ENCODE peak calls at places on chromosome 13, in seven cellular contexts. L is NCI-H2081; F is SK-MEL-5; P is effector CD4-positive, alpha-beta T cell; D is AG20443; O is gastrocnemius medialis; C is pancreas. E is an unnamed sample.
A peak's percentile ranks its signal among the peaks of the same experiment; 100 is the strongest.

GRCh38 chr13:113661506-113661905 is 3.5 kb upstream of the ATP4B start:
- DNase-seq in L (no peak), F (no peak), P (no peak), D (no peak), O (no peak), C (no peak), E (no peak)

GRCh38 chr13:90867336-90867683 is 480.2 kb upstream of the MIR17HG start:
- DNase-seq in L (peak; percentile 60), F (peak; percentile 84), P (no peak), D (peak; percentile 61), O (peak; percentile 5), C (peak; percentile 34), E (peak; percentile 82)

GRCh38 chr13:79404985-79405384 is 1.1 kb downstream of the RBM26 start:
- DNase-seq in L (no peak), F (no peak), P (no peak), D (no peak), O (no peak), C (no peak), E (no peak)

GRCh38 chr13:98880673-98881072 is 97.2 kb downstream of the DOCK9 start:
- DNase-seq in L (no peak), F (no peak), P (no peak), D (no peak), O (no peak), C (no peak), E (no peak)

GRCh38 chr13:33799950-33800592 is 17.9 kb upstream of the RFC3 start:
- DNase-seq in L (peak; percentile 17), F (peak; percentile 77), P (no peak), D (peak; percentile 43), O (no peak), C (no peak), E (no peak)

GRCh38 chr13:82664183-82664582 is 1218.1 kb downstream of the SLITRK1 start:
- DNase-seq in L (no peak), F (no peak), P (no peak), D (no peak), O (no peak), C (no peak), E (no peak)

GRCh38 chr13:50692396-50692915 is 151.0 kb downstream of the DLEU7 start:
- DNase-seq in L (no peak), F (no peak), P (no peak), D (no peak), O (no peak), C (no peak), E (no peak)

GRCh38 chr13:44734204-44734707 is 158.1 kb upstream of the TSC22D1 start:
- DNase-seq in L (no peak), F (no peak), P (no peak), D (peak; percentile 35), O (peak; percentile 94), C (peak; percentile 65), E (no peak)

GRCh38 chr13:93700115-93700514 is 473.5 kb downstream of the GPC6 start:
- DNase-seq in L (no peak), F (no peak), P (no peak), D (no peak), O (no peak), C (no peak), E (no peak)

GRCh38 chr13:30134578-30134977 is 172.8 kb downstream of the KATNAL1 start:
- DNase-seq in L (no peak), F (peak; percentile 62), P (no peak), D (no peak), O (no peak), C (no peak), E (no peak)

GRCh38 chr13:97125051-97125809 is 96.9 kb upstream of the MBNL2 start:
- DNase-seq in L (no peak), F (no peak), P (no peak), D (peak; percentile 44), O (peak; percentile 67), C (peak; percentile 24), E (no peak)

GRCh38 chr13:19172007-19172646 is 9.5 kb downstream of the TUBA3C start:
- DNase-seq in L (no peak), F (no peak), P (no peak), D (no peak), O (no peak), C (no peak), E (no peak)

GRCh38 chr13:35850569-35850968 is 280.6 kb downstream of the DCLK1 start:
- DNase-seq in L (no peak), F (no peak), P (no peak), D (no peak), O (no peak), C (no peak), E (no peak)

GRCh38 chr13:113920173-113920572 is 53.7 kb downstream of the C13orf46 start:
- DNase-seq in L (no peak), F (no peak), P (no peak), D (no peak), O (no peak), C (no peak), E (no peak)

E was measured in mucosa of gallbladder.